ENCODE peak calls at places on chromosomes 2 and 18, in five cellular contexts. T is K562, F is SK-N-SH, A is HepG2, D is GM12878. R is an unnamed sample.

GRCh38 chr18:52452427-52452826 is 112.4 kb downstream of the DCC start:
- DNase-seq in T (no peak), A (no peak), F (no peak), D (no peak), R (no peak)

GRCh38 chr2:174893018-174893417 is 112.2 kb downstream of the CHN1 start:
- DNase-seq in F (no peak), T (no peak), A (no peak), D (no peak), R (no peak)

GRCh38 chr2:196369967-196370366 is 198.6 kb upstream of the STK17B start:
- DNase-seq in D (no peak), T (no peak), A (no peak), F (no peak), R (no peak)

GRCh38 chr2:186718895-186719294 is 25.0 kb downstream of the FAM171B start:
- DNase-seq in T (no peak), A (no peak), F (no peak), D (no peak), R (no peak)

GRCh38 chr2:134772493-134773169 is 53.8 kb upstream of the TMEM163 start:
- DNase-seq in D (no peak), A (no peak), F (no peak), T (no peak), R (no peak)

GRCh38 chr2:241774419-241775222 is 2.0 kb upstream of the GAL3ST2 start:
- DNase-seq in T (no peak), F (peak; percentile 63), A (peak; percentile 79), D (no peak), R (no peak)

GRCh38 chr2:39435254-39435653 is 1.8 kb downstream of the MAP4K3 start:
- DNase-seq in A (no peak), D (no peak), T (peak; percentile 61), F (no peak), R (no peak)

GRCh38 chr2:46645681-46646162 is 166.4 kb downstream of the TMEM247 start:
- DNase-seq in T (peak; percentile 40), D (no peak), F (no peak), A (no peak), R (no peak)

GRCh38 chr2:7994397-7994951 is 687.4 kb upstream of the ID2 start:
- DNase-seq in T (no peak), D (no peak), F (peak; percentile 78), A (no peak), R (no peak)

GRCh38 chr2:209368924-209369323 is 54.9 kb upstream of the MAP2 start:
- DNase-seq in T (no peak), D (peak; percentile 2), A (peak; percentile 54), F (no peak), R (peak; percentile 39)

GRCh38 chr2:30193104-30193681 is 38.1 kb upstream of the LBH start:
- DNase-seq in D (no peak), A (no peak), T (peak; percentile 74), F (no peak), R (no peak)

GRCh38 chr18:68623342-68623741 is 91.6 kb downstream of the TMX3 start:
- DNase-seq in A (peak; percentile 47), D (no peak), T (peak; percentile 42), F (peak; percentile 72), R (peak; percentile 28)

GRCh38 chr2:220703279-220703678 is 868.8 kb downstream of the EPHA4 start:
- DNase-seq in D (no peak), T (no peak), A (no peak), F (no peak), R (no peak)

GRCh38 chr2:85799215-85799956 is 45.6 kb downstream of the ATOH8 start:
- DNase-seq in A (peak; percentile 64), T (no peak), F (no peak), D (no peak), R (no peak)

GRCh38 chr2:170212625-170213280 is 34.8 kb downstream of the MYO3B start:
- DNase-seq in F (no peak), A (no peak), D (peak; percentile 64), T (no peak), R (no peak)

GRCh38 chr2:200144571-200144970 is 161.9 kb upstream of the SPATS2L start:
- DNase-seq in F (no peak), D (no peak), A (no peak), T (no peak), R (no peak)

GRCh38 chr2:53739057-53739456 is 28.5 kb upstream of the CHAC2 start:
- DNase-seq in T (no peak), D (no peak), A (no peak), F (no peak), R (no peak)

GRCh38 chr2:57877811-57878572 is 168.6 kb upstream of the VRK2 start:
- DNase-seq in T (no peak), F (no peak), A (no peak), D (no peak), R (no peak)

GRCh38 chr2:165674780-165675179 is 119.3 kb downstream of the GALNT3 start:
- DNase-seq in D (no peak), A (no peak), T (no peak), F (no peak), R (no peak)

GRCh38 chr2:19651466-19651865 is 250.3 kb downstream of the TTC32 start:
- DNase-seq in T (no peak), D (no peak), F (no peak), A (no peak), R (no peak)

GRCh38 chr2:232400244-232401015 is 6.2 kb upstream of the ALPG start:
- DNase-seq in F (no peak), A (no peak), T (no peak), D (no peak), R (no peak)

GRCh38 chr2:173898178-173898668 is 67.0 kb downstream of the SP3 start:
- DNase-seq in T (no peak), D (peak; percentile 94), A (no peak), F (no peak), R (no peak)

GRCh38 chr2:168712053-168712452 is 90.4 kb upstream of the NOSTRIN start:
- DNase-seq in A (no peak), F (no peak), D (peak; percentile 91), T (peak; percentile 56), R (no peak)

GRCh38 chr18:79517322-79517721 is 121.6 kb downstream of the NFATC1 start:
- DNase-seq in D (no peak), A (no peak), F (no peak), T (peak; percentile 13), R (no peak)

GRCh38 chr2:144660518-144661316 is 140.8 kb upstream of the ZEB2 start:
- DNase-seq in A (no peak), T (peak; percentile 30), D (no peak), F (no peak), R (no peak)

GRCh38 chr2:242048479-242048878 is 178.9 kb downstream of the RTP5 start:
- DNase-seq in T (no peak), D (no peak), A (no peak), F (no peak), R (no peak)

GRCh38 chr2:133726906-133727305 is 158.6 kb upstream of the NCKAP5 start:
- DNase-seq in A (no peak), D (no peak), F (no peak), T (no peak), R (no peak)

DNA sequence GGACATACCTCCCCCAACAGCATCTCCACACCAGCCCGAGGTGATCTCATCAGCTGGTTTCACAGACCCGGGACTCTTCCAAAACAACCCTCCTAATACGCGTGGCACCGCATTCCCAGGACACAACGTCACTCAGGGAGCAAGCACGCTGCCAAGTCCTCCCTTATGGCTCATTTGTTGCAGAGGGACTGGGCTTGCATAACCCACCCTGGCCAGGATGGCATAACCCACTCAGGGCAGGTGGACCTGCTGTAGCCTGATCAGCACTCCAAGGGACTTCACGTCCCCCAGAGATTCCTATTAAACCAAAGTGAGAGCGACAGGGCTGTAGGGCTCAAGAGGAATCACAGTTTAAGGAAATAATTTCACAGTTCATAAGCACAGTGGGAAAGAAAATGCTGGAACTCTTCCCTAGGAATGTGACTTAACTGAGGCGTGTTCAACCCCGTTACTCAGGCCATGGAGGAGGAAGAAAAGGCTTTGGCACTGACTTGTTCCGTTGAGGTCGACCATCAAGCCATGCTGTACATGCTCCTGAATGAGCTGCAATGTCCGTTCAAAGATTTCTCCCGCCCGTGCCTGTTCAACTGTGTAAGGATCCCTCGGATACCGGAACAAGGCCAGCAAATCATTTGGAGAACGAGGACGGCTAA is 91.1 kb downstream of the PXDN start:
- DNase-seq in D (no peak), T (no peak), F (no peak), A (no peak), R (no peak)
- TF ChIP-seq FOXM1 in D (no peak), T (no peak), F (no peak), A (no peak), R (no peak)

DNA sequence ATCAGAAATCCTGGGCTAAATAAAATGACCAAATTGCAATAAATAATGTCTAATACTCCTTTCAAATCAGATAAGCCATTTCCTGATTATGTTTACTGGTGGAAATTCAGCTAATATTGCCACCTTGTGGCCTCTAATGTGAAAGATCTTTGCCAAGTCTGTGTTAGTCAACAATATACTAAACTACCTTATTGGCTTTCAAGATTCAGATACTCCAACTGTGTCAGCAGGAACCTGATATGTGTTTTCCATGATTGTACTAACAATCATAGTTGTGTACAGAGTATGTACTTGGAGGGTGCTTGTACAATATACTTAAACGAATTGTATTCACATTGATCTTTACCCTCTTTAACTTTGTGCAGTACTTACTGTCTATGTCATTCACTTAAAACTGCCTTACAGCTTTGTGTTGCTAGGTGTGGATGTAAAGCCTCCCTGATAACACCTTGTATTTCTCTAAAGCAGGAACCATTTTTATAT is 75.4 kb upstream of the C2orf15 start:
- DNase-seq in F (peak; percentile 26), T (peak; percentile 27), A (peak; percentile 63), D (peak; percentile 47), R (peak; percentile 27)
- TF ChIP-seq FOXM1 in F (no peak), T (no peak), A (no peak), D (no peak), R (no peak)

DNA sequence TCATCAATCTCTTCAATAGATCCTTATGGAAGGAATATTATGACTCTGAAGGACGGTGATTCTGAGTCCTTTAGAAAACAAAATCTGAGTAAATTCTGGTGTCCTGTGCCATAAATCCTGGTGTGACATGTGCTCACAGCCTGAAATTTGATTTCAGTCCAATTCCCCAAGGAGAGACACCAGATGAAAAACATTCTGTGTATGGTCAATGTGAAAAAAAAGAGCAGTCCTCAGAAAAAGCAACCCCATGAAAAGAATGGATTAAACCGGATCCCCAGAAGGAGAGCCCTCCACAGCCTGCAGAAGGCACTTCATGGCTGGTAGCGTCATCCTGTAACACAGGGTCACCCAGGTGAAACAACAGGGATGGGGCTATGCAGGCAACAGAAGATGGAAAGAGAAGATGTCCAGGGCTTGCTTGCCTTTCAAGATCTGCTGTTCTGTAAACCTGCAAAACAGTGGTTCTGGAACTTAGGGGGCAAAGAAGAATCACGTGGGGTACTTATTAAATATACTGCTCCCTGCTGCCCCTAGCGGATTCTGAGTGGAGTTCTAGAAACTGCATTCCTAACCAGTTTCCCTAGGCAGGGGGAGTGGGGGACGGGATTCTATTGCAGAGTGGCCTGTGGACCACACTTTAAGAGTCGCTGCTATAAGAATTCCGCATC is 118.8 kb upstream of the ARL5A start:
- DNase-seq in D (no peak), A (peak; percentile 45), F (peak; percentile 62), T (peak; percentile 66), R (peak; percentile 72)
- TF ChIP-seq FOXM1 in D (no peak), A (no peak), F (no peak), T (no peak), R (no peak)

DNA sequence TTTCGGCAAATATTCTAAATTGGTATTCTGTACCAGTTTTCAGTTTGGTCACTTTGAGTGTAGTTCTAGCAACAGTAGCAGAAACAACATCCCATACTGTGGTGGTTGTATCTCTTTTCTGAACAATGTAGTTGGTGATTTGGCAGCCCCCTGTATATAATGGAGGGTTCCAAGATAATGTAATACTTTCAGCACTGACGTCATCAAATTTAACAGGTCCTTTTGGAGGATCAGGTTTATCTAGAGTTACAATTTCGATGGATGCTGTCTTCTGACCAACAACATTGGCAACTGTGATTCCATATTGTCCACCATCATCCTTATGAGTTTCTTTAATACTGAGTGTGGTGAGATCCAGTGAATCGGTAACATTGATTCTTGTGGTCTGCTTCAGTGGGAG is 88.0 kb downstream of the PLEKHA3 start:
- DNase-seq in A (no peak), D (no peak), T (no peak), F (no peak), R (no peak)
- TF ChIP-seq FOXM1 in A (no peak), D (no peak), T (no peak), F (no peak), R (no peak)

R was measured in HEK293T.